ENCODE peak calls at places on chromosomes 13 and 19, in four cellular contexts. T, M, V and W are unnamed samples.

GRCh38 chr13:33518442-33518841 is 232.9 kb upstream of the STARD13 start:
- DNase-seq in T (no peak), M (no peak), V (no peak), W (no peak)

GRCh38 chr13:95784891-95785290 is 108.0 kb downstream of the DNAJC3 start:
- DNase-seq in T (no peak), V (no peak), M (no peak), W (no peak)

GRCh38 chr19:55117063-55117635 is 288 bp downstream of the PPP1R12C start:
- DNase-seq in M (no peak), V (no peak), T (no peak), W (peak; percentile 15)

GRCh38 chr13:107275945-107276614 is 708.1 kb upstream of the ARGLU1 start:
- DNase-seq in V (no peak), M (no peak), T (no peak), W (no peak)

GRCh38 chr19:7455600-7456296 is 33.1 kb downstream of the PEX11G start:
- DNase-seq in M (no peak), T (no peak), V (no peak), W (no peak)

GRCh38 chr13:24043590-24044350 is 116.8 kb upstream of the SPATA13 start:
- DNase-seq in M (no peak), T (no peak), V (no peak), W (no peak)

GRCh38 chr19:15218501-15218900 is 13.7 kb downstream of the EPHX3 start:
- DNase-seq in V (no peak), M (no peak), T (no peak), W (no peak)

GRCh38 chr19:5308471-5309437 is 31.9 kb downstream of the PTPRS start:
- DNase-seq in M (no peak), V (peak; percentile 89), T (peak; percentile 55), W (no peak)

GRCh38 chr13:84400711-84401110 is 518.4 kb upstream of the SLITRK1 start:
- DNase-seq in M (no peak), T (peak; percentile 85), V (no peak), W (no peak)

GRCh38 chr19:54439174-54439851 is 9.7 kb upstream of the LENG8 start:
- DNase-seq in T (no peak), M (no peak), V (peak; percentile 29), W (no peak)

GRCh38 chr19:19459707-19460251 is 54.3 kb downstream of the GATAD2A start:
- DNase-seq in V (no peak), M (peak; percentile 58), T (no peak), W (peak; percentile 81)

GRCh38 chr13:40434516-40435397 is 231.7 kb downstream of the FOXO1 start:
- DNase-seq in M (no peak), V (no peak), T (no peak), W (no peak)

GRCh38 chr13:66994097-66994496 is 236.0 kb downstream of the PCDH9 start:
- DNase-seq in V (peak; percentile 66), T (no peak), M (no peak), W (peak; percentile 17)

GRCh38 chr13:99969368-99969933 is 2.1 kb downstream of the ZIC5 start:
- DNase-seq in V (no peak), M (no peak), T (no peak), W (no peak)

GRCh38 chr13:67278230-67278629 is 48.1 kb upstream of the PCDH9 start:
- DNase-seq in V (no peak), M (no peak), T (peak; percentile 84), W (no peak)

GRCh38 chr13:73717632-73718031 is 416.6 kb downstream of the KLF12 start:
- DNase-seq in T (peak; percentile 79), V (no peak), M (no peak), W (peak; percentile 10)

GRCh38 chr19:34282611-34283519 is 28.5 kb downstream of the GARRE1 start:
- DNase-seq in M (no peak), V (no peak), T (no peak), W (no peak)

GRCh38 chr13:113305208-113305607 is 8.2 kb downstream of the LAMP1 start:
- DNase-seq in V (no peak), T (peak; percentile 35), M (no peak), W (no peak)

GRCh38 chr19:2549701-2550191 is 73.8 kb downstream of the GADD45B start:
- DNase-seq in M (no peak), V (peak; percentile 69), T (peak; percentile 83), W (no peak)

GRCh38 chr19:36916991-36917390 is 859 bp downstream of the ZNF568 start:
- DNase-seq in V (no peak), T (peak; percentile 5), M (no peak), W (no peak)

GRCh38 chr13:45219938-45220375 is 19.1 kb upstream of the KCTD4 start:
- DNase-seq in V (no peak), M (no peak), T (peak; percentile 30), W (no peak)

GRCh38 chr19:6590458-6591319 is at the start of gene CD70:
- DNase-seq in V (no peak), M (peak; percentile 36), T (no peak), W (peak; percentile 31)

GRCh38 chr19:35773020-35773809 is 2.1 kb upstream of the ARHGAP33 start:
- DNase-seq in T (no peak), M (no peak), V (no peak), W (no peak)

GRCh38 chr19:35153701-35154534 is 617 bp upstream of the FXYD5 start:
- DNase-seq in M (peak; percentile 63), T (no peak), V (no peak), W (peak; percentile 65)